ENCODE peak calls at places on chromosome X, in four cellular contexts. A is HCT116, Y is neural progenitor cell, C is H9. F is an unnamed sample. For H3K4me1 and H4K20me1, the result is how much of the 10 kb centered on the place peaks cover.

GRCh38 chrX:69314436-69315348 is 149.4 kb upstream of the PJA1 start:
- DNase-seq in A (no peak), Y (peak), C (no peak), F (no peak)

GRCh38 chrX:148316446-148316845 is 184.0 kb upstream of the AFF2 start:
- DNase-seq in A (no peak), Y (no peak), C (no peak), F (no peak)

GRCh38 chrX:155819525-155819924 is 61.6 kb upstream of the VAMP7 start:
- DNase-seq in A (no peak), Y (no peak), C (peak), F (peak)

GRCh38 chrX:132957211-132958085 is 981 bp downstream of the HS6ST2 start:
- DNase-seq in A (no peak), Y (peak), C (peak), F (peak)

GRCh38 chrX:17707731-17708130 is 29.6 kb upstream of the SCML1 start:
- DNase-seq in A (no peak), Y (no peak), C (no peak), F (no peak)

GRCh38 chrX:134026732-134027311 is 41.4 kb upstream of the GPC3 start:
- DNase-seq in A (peak), Y (peak), C (peak), F (peak)

GRCh38 chrX:81377329-81377728 is 175.4 kb downstream of the SH3BGRL start:
- DNase-seq in A (no peak), Y (peak), C (no peak), F (peak)

GRCh38 chrX:110449312-110449711 is 90.7 kb downstream of the RTL9 start:
- DNase-seq in A (no peak), Y (no peak), C (no peak), F (no peak)

GRCh38 chrX:70970482-70970999 is 39.6 kb upstream of the SLC7A3 start:
- DNase-seq in A (no peak), Y (peak), C (no peak), F (peak)

GRCh38 chrX:111006119-111006518 is 89.9 kb upstream of the PAK3 start:
- DNase-seq in A (no peak), Y (no peak), C (no peak), F (no peak)

GRCh38 chrX:28124416-28124815 is 143.2 kb upstream of the DCAF8L1 start:
- DNase-seq in A (no peak), Y (no peak), C (no peak), F (no peak)
- H3K4me1 ChIP-seq in A (under half), Y (under half), C (under half), F (under half)

DNA sequence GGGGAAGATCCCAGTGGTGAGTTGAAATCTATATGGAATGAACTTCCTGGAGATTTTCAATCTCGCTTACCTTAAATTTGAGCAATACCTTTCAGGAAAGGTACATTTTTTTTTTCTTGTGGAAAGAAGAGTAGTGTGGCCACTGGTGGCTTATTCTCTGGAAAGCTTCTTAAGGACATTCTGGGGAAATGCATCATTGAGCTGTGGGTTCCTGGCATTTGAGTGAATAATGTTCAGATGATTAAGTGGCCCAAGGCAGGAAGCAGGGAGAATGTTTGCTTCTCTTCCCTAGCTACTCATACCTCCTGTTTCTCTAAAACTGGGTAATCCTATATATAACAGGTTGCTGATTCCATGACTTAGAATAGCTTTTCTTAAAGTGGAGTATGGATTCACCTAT is 31.8 kb downstream of the STAG2 start:
- DNase-seq in A (no peak), Y (no peak), C (no peak), F (peak)
- H4K20me1 ChIP-seq in A (under half), Y (half or more), C (under half), F (under half)

DNA sequence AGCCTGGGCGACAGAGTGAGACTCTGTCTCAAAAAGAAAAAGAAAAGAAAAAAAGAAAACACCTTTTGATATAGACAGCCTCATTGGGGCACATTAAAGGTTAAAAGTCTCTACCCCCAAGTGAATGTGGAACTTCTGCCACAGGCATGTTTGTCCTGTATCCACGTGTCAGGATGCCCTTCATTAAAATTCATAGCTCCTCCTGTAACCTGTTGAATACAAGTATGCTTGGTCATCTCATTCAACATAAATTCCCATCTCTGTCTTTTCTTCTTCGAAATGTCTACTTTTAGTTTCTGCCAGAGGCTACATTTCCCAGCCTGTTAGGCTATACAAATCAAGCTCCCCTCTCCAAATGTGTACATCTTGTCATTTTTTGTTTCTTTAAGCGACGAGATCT is 25.8 kb downstream of the P2RY8 start:
- DNase-seq in A (no peak), Y (no peak), C (no peak), F (no peak)
- H3K4me1 ChIP-seq in A (under half), Y (under half), C (under half), F (under half)

GRCh38 chrX:73838123-73838522 is 275.1 kb downstream of the CHIC1 start:
- DNase-seq in A (no peak), Y (no peak), C (no peak), F (no peak)

GRCh38 chrX:73839152-73839551 is 276.2 kb downstream of the CHIC1 start:
- DNase-seq in A (no peak), Y (no peak), C (no peak), F (no peak)

GRCh38 chrX:73842541-73843234 is 279.7 kb downstream of the CHIC1 start:
- DNase-seq in A (no peak), Y (no peak), C (no peak), F (no peak)

GRCh38 chrX:73841337-73841736 is 278.3 kb downstream of the CHIC1 start:
- DNase-seq in A (no peak), Y (no peak), C (no peak), F (no peak)

GRCh38 chrX:73840120-73840924 is 277.3 kb downstream of the CHIC1 start:
- DNase-seq in A (no peak), Y (no peak), C (no peak), F (no peak)
- H4K20me1 ChIP-seq in A (under half), Y (under half), C (under half), F (under half)

F was measured in fibroblast of lung.